ENCODE peak calls at places on chromosomes 5 and 9, in eight cellular contexts. P is astrocyte; U is spleen; D is naive thymus-derived CD4-positive, alpha-beta T cell; M is endothelial cell of umbilical vein; Y is heart right ventricle; S is cardiac muscle cell; Z is PC-3. R is an unnamed sample.

GRCh38 chr9:89497181-89497963 is 541 bp downstream of the SEMA4D start:
- DNase-seq in P (no peak), S (peak), U (peak), M (no peak), D (no peak), Y (no peak), Z (no peak), R (no peak)

GRCh38 chr5:34762321-34762871 is 76.6 kb upstream of the TTC23L start:
- DNase-seq in P (peak), M (peak), D (no peak), U (no peak), Z (no peak), S (no peak), Y (peak), R (peak)

GRCh38 chr5:158882236-158882635 is 217.5 kb downstream of the EBF1 start:
- DNase-seq in U (no peak), Z (no peak), M (no peak), S (no peak), Y (no peak), P (no peak), D (no peak), R (no peak)

GRCh38 chr5:177233206-177233605 is 70.3 kb downstream of the RAB24 start:
- DNase-seq in D (no peak), Z (no peak), S (peak), M (no peak), P (no peak), Y (no peak), U (no peak), R (no peak)

GRCh38 chr5:132493241-132493640 is 2.7 kb upstream of the IRF1 start:
- DNase-seq in M (no peak), D (no peak), Y (no peak), P (no peak), S (no peak), U (no peak), Z (no peak), R (peak)

GRCh38 chr9:136328622-136329041 is 1.3 kb downstream of the GPSM1 start:
- DNase-seq in Y (peak), S (peak), D (no peak), M (peak), Z (no peak), P (peak), U (no peak), R (no peak)

GRCh38 chr9:12684923-12685468 is 8.2 kb upstream of the TYRP1 start:
- DNase-seq in M (peak), Z (no peak), Y (no peak), U (no peak), D (no peak), P (peak), S (no peak), R (no peak)

GRCh38 chr5:93584531-93585053 is 1.6 kb downstream of the NR2F1 start:
- DNase-seq in U (no peak), S (no peak), D (no peak), Y (no peak), P (no peak), Z (no peak), M (no peak), R (no peak)

GRCh38 chr5:178551059-178551458 is 39.1 kb downstream of the COL23A1 start:
- DNase-seq in Y (no peak), S (peak), D (peak), Z (peak), M (peak), U (no peak), P (peak), R (no peak)

GRCh38 chr9:126882746-126883145 is 22.3 kb downstream of the ZBTB34 start:
- DNase-seq in M (no peak), D (no peak), P (no peak), Z (no peak), Y (no peak), S (no peak), U (no peak), R (no peak)

GRCh38 chr5:73369283-73369682 is 79.3 kb downstream of the FOXD1 start:
- DNase-seq in Z (no peak), P (peak), U (no peak), D (no peak), M (no peak), Y (no peak), S (no peak), R (no peak)

GRCh38 chr9:90665072-90665471 is 22.4 kb upstream of the DIRAS2 start:
- DNase-seq in U (no peak), Z (no peak), S (no peak), D (no peak), P (no peak), Y (no peak), M (no peak), R (no peak)

GRCh38 chr9:116269250-116269649 is 115.7 kb downstream of the PAPPA start:
- DNase-seq in D (no peak), U (no peak), P (peak), M (peak), S (peak), Z (peak), Y (no peak), R (no peak)
- H3K27ac ChIP-seq in D (no peak), U (no peak), P (no peak), M (no peak), S (no peak), Z (no peak), Y (no peak), R (no peak)

DNA sequence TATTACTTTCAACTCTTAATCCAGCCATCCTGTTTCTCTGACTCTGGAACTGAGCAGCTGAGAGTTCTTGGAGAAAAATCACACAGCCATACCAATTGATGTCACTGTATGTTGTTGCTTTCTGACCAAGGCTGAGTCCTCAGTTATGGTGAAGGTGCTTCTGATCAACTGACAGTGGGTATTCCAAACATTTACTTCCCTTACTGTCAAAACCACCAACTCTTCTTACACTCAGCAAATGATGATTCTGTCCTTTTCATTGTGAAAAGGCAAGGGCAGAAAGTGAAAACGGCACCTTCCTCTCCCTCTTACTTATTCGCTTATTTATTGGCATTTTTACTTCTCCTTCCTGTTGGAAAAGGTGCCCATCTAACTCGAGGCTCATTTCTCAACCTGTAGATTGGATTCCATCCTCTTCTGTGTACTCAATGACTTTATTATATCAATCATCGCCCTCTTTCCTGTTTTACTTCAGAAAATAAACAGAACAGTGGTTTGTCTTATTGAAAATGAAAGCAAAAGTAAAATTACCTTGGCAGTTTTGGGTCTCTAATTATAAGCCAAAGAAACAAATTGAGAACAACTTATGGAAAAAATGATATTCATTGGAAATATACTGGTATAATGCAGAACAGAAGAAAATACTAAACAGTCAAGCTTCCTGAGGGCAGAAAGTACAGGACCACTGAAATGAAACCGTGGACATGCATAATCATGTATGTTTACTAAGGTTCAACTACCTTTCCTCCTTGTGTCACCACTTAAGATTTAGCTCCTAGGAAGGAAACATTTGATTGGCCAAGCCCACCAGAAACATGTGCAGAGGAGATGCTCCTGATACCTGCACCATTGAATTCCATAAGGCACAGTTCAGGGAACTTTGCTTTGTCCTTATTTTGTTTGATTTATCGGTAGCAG is 104.5 kb upstream of the CHD1 start:
- DNase-seq in U (no peak), Z (peak), M (peak), S (no peak), P (no peak), Y (no peak), D (peak), R (no peak)
- H3K27ac ChIP-seq in U (peak), Z (peak), M (peak), S (no peak), P (no peak), Y (peak), D (peak), R (peak)

GRCh38 chr5:112594060-112594850 is 143.4 kb upstream of the APC start:
- DNase-seq in D (no peak), P (peak), Y (no peak), M (no peak), Z (peak), U (no peak), S (no peak), R (no peak)
- H3K27ac ChIP-seq in D (no peak), P (no peak), Y (no peak), M (no peak), Z (peak), U (no peak), S (no peak), R (no peak)

GRCh38 chr9:129324808-129325491 is 146.9 kb upstream of the IER5L start:
- DNase-seq in S (no peak), U (no peak), Y (no peak), M (no peak), D (no peak), P (no peak), Z (no peak), R (no peak)
- H3K27ac ChIP-seq in S (peak), U (no peak), Y (no peak), M (no peak), D (no peak), P (no peak), Z (no peak), R (no peak)

GRCh38 chr5:103345461-103345860 is 86.9 kb downstream of the MACIR start:
- DNase-seq in P (no peak), Y (no peak), S (no peak), Z (no peak), D (no peak), U (no peak), M (no peak), R (no peak)

GRCh38 chr5:103346162-103346748 is 87.7 kb downstream of the MACIR start:
- DNase-seq in U (no peak), D (no peak), S (no peak), Z (no peak), M (peak), P (no peak), Y (no peak), R (no peak)

GRCh38 chr5:103336967-103337366 is 78.4 kb downstream of the MACIR start:
- DNase-seq in P (no peak), M (no peak), D (no peak), Z (no peak), Y (no peak), U (no peak), S (no peak), R (no peak)

GRCh38 chr5:103340132-103340531 is 81.6 kb downstream of the MACIR start:
- DNase-seq in U (no peak), Z (no peak), Y (no peak), D (no peak), S (no peak), P (no peak), M (no peak), R (no peak)

DNA sequence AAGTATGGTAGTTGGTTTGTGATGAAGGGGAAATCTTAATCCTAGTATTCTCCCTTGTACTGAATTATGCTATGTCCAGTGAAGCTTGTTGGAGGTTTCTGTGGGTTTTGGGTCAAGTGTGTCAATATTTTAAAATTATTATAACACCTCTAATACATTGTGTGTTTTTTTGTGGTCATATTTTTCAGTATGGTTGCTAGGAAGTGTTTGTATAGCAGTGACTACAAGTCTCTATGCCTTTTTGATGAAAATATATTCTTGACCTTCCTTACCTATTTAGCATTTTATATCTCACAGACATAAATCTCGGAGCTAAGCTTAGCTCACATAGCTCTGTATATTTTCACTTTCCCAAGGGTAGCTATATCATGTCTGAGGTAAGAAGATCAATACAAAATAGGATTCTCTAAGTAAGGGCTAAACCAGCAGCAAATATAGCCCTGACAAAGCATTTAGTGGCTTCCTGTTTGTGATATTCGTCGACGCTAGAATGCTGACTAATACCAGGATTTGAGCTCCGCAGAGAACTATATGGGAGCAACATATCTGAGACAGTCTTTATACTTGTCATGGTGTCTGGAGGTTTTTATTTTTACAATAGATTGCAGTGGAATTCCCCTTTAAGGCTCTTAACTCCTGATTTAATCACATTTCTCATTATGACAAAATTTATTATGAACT is 82.3 kb downstream of the MACIR start:
- DNase-seq in Z (peak), M (peak), P (no peak), D (no peak), U (no peak), Y (no peak), S (no peak), R (no peak)
- H3K27ac ChIP-seq in Z (no peak), M (no peak), P (no peak), D (no peak), U (no peak), Y (no peak), S (no peak), R (no peak)

R was measured in heart left ventricle.